ENCODE peak calls at places on chromosomes 12 and 14, in seven cellular contexts. O is suprapubic skin, C is endothelial cell of umbilical vein, G is H1, V is HCT116, H is breast epithelium, Q is upper lobe of left lung. E is an unnamed sample.

GRCh38 chr12:84862190-84862589 is 50.4 kb downstream of the SLC6A15 start:
- DNase-seq in O (no peak), C (no peak), G (no peak), V (no peak), H (no peak), Q (no peak), E (no peak)

GRCh38 chr12:20567413-20567812 is 127.7 kb upstream of the SLCO1C1 start:
- DNase-seq in O (no peak), C (peak), G (no peak), V (no peak), H (no peak), Q (no peak), E (no peak)

GRCh38 chr12:65263777-65264176 is 14.7 kb upstream of the MSRB3 start:
- DNase-seq in O (no peak), C (no peak), G (no peak), V (no peak), H (no peak), Q (no peak), E (no peak)

GRCh38 chr12:70427611-70428010 is 61.5 kb downstream of the KCNMB4 start:
- DNase-seq in O (no peak), C (no peak), G (no peak), V (no peak), H (no peak), Q (no peak), E (no peak)

GRCh38 chr12:163406-163986 is 50.5 kb downstream of the SLC6A12 start:
- DNase-seq in O (no peak), C (no peak), G (no peak), V (no peak), H (no peak), Q (no peak), E (no peak)

GRCh38 chr12:62297321-62297720 is 37.1 kb downstream of the USP15 start:
- DNase-seq in O (no peak), C (no peak), G (no peak), V (no peak), H (no peak), Q (no peak), E (no peak)

GRCh38 chr12:95277139-95277538 is 59.5 kb downstream of the VEZT start:
- DNase-seq in O (no peak), C (peak), G (no peak), V (no peak), H (no peak), Q (no peak), E (no peak)

GRCh38 chr12:116609715-116610114 is 50.5 kb downstream of the MAP1LC3B2 start:
- DNase-seq in O (no peak), C (no peak), G (no peak), V (no peak), H (no peak), Q (no peak), E (no peak)

GRCh38 chr12:58529897-58530296 is 390.4 kb downstream of the LRIG3 start:
- DNase-seq in O (no peak), C (no peak), G (no peak), V (no peak), H (no peak), Q (no peak), E (no peak)

GRCh38 chr12:13982010-13982409 is 608 bp upstream of the GRIN2B start:
- DNase-seq in O (no peak), C (no peak), G (no peak), V (peak), H (no peak), Q (no peak), E (no peak)

DNA sequence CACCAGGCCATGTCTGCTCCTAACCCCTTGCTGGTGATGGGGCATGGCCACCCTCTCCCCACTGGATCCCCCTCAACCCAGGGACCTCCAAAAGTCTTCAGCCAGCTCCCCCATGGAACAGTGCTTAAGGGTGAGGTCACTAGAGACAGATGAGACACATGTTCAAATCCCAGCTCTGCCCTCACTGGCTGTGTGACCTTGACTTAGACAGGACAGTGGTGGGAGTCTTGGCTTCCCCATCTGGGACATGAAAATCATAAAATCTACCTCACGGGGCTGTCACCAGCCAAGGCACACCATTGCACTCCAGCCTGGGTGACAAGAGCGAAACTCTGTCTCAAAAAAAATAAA is 10.9 kb downstream of the RHOF start:
- DNase-seq in O (no peak), C (no peak), G (no peak), V (no peak), H (no peak), Q (no peak), E (no peak)
- TF ChIP-seq POLR2AphosphoS5 in O (no peak), C (no peak), G (no peak), V (no peak), H (no peak), Q (no peak), E (no peak)

GRCh38 chr14:69634871-69635270 is 23.5 kb downstream of the SUSD6 start:
- DNase-seq in O (no peak), C (no peak), G (no peak), V (no peak), H (no peak), Q (no peak), E (no peak)

GRCh38 chr14:69633238-69633637 is 21.8 kb downstream of the SUSD6 start:
- DNase-seq in O (no peak), C (no peak), G (no peak), V (no peak), H (no peak), Q (no peak), E (no peak)

GRCh38 chr14:69632154-69632553 is 20.8 kb downstream of the SUSD6 start:
- DNase-seq in O (no peak), C (no peak), G (no peak), V (no peak), H (no peak), Q (no peak), E (no peak)

GRCh38 chr14:69631509-69631908 is 20.1 kb downstream of the SUSD6 start:
- DNase-seq in O (no peak), C (no peak), G (no peak), V (no peak), H (no peak), Q (no peak), E (no peak)

DNA sequence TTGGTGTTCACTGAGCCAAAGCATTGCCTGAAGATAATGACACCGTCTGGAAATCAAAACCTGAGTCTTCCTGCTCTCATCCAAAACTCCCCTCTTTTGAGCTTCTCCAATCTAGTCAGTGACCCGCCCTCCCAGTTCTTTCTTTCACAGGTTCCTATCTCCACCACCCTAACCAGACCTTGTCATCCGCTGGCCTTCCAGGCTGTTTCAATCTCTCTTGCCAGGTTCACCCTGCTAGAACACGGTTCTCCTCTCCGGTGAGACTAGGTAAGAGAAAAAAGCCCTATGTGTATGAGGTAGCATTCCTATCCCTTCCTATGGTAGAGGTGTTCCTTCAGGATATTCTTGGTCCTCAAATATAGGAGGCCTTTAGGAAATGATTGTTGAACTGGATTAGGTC is 21.4 kb downstream of the SUSD6 start:
- DNase-seq in O (no peak), C (peak), G (no peak), V (no peak), H (no peak), Q (no peak), E (no peak)
- TF ChIP-seq POLR2AphosphoS5 in O (no peak), C (no peak), G (no peak), V (no peak), H (no peak), Q (no peak), E (no peak)

GRCh38 chr14:75418779-75419768 is 8.7 kb upstream of the JDP2 start:
- DNase-seq in O (no peak), C (no peak), G (peak), V (peak), H (no peak), Q (peak), E (no peak)
- TF ChIP-seq POLR2AphosphoS5 in O (no peak), C (no peak), G (no peak), V (no peak), H (no peak), Q (no peak), E (no peak)

DNA sequence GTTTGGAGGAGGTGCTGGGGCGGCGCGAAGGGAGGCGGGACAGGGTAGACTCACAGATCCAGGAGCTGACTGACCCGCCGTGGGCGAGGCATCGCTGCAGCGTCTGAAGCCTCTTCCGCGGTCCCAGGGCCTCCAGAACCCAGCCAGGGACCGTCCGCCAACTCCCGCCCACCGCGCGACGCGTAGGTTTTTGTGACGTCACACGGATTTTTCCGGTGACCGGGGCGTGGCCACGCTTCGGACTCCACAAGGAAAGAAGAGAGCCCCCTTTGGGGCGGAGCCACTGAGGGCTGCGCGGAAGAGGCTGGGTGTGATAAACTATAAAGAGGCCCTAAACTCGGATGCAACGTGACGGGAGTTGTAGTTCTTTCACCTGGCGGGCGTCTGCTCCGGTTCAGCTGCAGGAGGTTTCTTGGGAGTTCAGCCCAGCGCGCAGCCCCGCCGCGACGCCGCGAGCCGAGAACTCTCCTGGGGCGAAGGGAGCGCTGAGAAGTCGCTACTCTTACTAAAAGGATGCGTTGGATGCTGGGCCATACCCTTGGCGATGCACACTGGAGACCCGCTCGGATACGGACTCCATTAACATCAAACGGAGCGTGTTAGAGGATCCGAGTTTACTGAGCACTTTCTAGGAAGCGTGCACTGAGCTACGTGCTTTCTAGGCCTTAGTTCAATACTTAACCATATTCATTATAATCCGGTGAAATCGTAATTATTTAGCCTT is at the start of gene AMN1:
- DNase-seq in O (peak), C (peak), G (peak), V (peak), H (peak), Q (peak), E (peak)
- TF ChIP-seq POLR2AphosphoS5 in O (no peak), C (peak), G (peak), V (peak), H (peak), Q (peak), E (peak)

GRCh38 chr12:48882325-48882687 is 16.6 kb upstream of the RND1 start:
- DNase-seq in O (no peak), C (peak), G (no peak), V (no peak), H (no peak), Q (peak), E (no peak)
- TF ChIP-seq POLR2AphosphoS5 in O (no peak), C (peak), G (no peak), V (no peak), H (no peak), Q (peak), E (no peak)

DNA sequence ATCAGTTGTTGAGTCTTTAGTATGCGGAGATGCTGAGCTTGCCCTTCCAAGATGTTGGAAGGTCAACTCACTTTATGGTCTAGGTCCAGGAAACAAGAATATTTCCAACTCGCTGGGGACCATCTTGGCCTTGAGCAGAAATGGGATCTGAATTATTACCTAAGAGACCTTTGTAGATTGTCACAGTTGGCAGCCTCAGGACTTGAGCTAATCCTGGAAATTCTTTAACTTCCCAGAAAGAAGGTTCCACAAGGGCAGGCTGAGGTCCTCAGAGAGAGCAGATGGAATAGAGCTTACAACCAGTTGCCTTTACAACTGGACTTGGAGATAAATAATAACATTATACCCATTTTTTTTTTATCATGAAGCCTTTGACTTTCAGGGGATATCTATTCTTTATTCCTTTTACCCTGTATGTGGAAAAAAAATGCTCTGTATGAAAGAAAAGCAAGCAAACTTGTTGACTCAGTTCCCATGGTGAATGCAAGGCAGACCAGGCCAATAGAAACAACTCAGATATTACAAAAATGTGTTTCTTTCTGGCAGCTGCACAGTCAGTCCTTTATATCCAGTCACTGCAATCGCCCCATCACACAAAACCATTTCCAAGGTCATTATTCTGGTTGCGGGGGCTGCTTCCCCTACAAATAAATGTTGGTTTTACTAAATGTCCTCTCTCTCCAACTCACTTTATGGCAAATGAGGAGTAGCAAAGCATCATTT is 401.4 kb downstream of the ZFP36L1 start:
- DNase-seq in O (no peak), C (peak), G (no peak), V (no peak), H (peak), Q (no peak), E (no peak)
- TF ChIP-seq POLR2AphosphoS5 in O (no peak), C (no peak), G (no peak), V (no peak), H (no peak), Q (no peak), E (no peak)

GRCh38 chr12:2858334-2858733 is 1.5 kb upstream of the TEX52 start:
- DNase-seq in O (no peak), C (no peak), G (no peak), V (no peak), H (no peak), Q (no peak), E (no peak)
- TF ChIP-seq POLR2AphosphoS5 in O (no peak), C (no peak), G (no peak), V (no peak), H (no peak), Q (no peak), E (no peak)

GRCh38 chr14:65032319-65032718 is 45.6 kb downstream of the FNTB start:
- DNase-seq in O (no peak), C (no peak), G (no peak), V (no peak), H (no peak), Q (no peak), E (no peak)
- TF ChIP-seq POLR2AphosphoS5 in O (no peak), C (no peak), G (no peak), V (no peak), H (no peak), Q (no peak), E (no peak)

E was measured in vagina.